ENCODE peak calls at places on chromosomes 5 and 9, in four cellular contexts. W is GM12865, L is heart right ventricle, R is choroid plexus epithelial cell. F is an unnamed sample.

GRCh38 chr5:169071-169727 is 22.1 kb upstream of the LRRC14B start:
- DNase-seq in W (no peak), L (peak), R (peak), F (peak)

GRCh38 chr9:3526903-3527652 is 1.3 kb upstream of the RFX3 start:
- DNase-seq in W (peak), L (no peak), R (no peak), F (no peak)

GRCh38 chr5:60632153-60632552 is 67.8 kb downstream of the DEPDC1B start:
- DNase-seq in W (no peak), L (no peak), R (no peak), F (no peak)

GRCh38 chr9:94785211-94786169 is 59.0 kb downstream of the AOPEP start:
- DNase-seq in W (no peak), L (no peak), R (no peak), F (no peak)

GRCh38 chr5:122702524-122702875 is 72.4 kb upstream of the SNX2 start:
- DNase-seq in W (peak), L (no peak), R (no peak), F (no peak)

GRCh38 chr9:37035472-37036236 is 1.6 kb upstream of the PAX5 start:
- DNase-seq in W (peak), L (no peak), R (no peak), F (peak)

GRCh38 chr5:151223447-151224264 is at the start of gene CCDC69:
- DNase-seq in W (peak), L (peak), R (peak), F (peak)

GRCh38 chr5:149719666-149720065 is 10.4 kb upstream of the PPARGC1B start:
- DNase-seq in W (no peak), L (no peak), R (no peak), F (peak)

GRCh38 chr9:134475051-134475790 is 149.0 kb downstream of the RXRA start:
- DNase-seq in W (no peak), L (peak), R (peak), F (peak)

GRCh38 chr5:1246711-1247431 is 21.7 kb downstream of the SLC6A18 start:
- DNase-seq in W (peak), L (peak), R (peak), F (no peak)

GRCh38 chr5:1536298-1537165 is 12.8 kb upstream of the LPCAT1 start:
- DNase-seq in W (peak), L (no peak), R (peak), F (no peak)

GRCh38 chr5:57539281-57539701 is 56.7 kb upstream of the ACTBL2 start:
- DNase-seq in W (no peak), L (no peak), R (peak), F (peak)

GRCh38 chr9:4883326-4883873 is 90.7 kb downstream of the RCL1 start:
- DNase-seq in W (no peak), L (no peak), R (no peak), F (no peak)

DNA sequence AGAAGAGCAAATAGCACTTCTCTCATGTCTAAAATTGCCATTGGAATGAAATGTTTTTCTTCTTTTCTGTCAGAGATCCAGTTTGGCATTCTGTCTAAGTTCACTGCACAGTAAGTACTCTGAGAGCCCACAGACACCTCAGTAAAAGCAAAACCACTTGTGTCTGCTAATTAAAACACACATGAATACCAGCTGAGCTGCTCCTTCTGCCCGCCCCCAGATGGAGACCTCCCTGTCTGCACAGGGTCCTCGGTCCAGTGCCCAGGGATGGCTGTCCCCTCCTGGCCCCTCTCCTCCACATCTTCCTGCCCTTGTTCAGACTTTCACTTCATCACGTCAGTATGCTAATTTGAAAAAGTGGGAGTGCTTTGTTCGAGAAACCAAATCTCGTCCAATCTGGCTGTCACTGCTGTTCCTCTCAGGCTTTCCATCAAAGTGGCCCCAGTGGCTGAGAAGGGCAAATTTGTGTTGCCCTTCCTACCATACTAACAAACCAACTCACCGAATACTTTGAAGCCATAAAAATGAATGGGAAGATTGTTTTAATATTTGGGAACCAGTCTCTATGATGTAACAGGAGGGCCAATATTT is 43.5 kb downstream of the LIX1 start:
- DNase-seq in W (peak), L (no peak), R (peak), F (no peak)
- H3K4me3 ChIP-seq in W (peak), L (no peak), R (no peak), F (no peak)

GRCh38 chr5:96871022-96871388 is 5.3 kb upstream of the ERAP2 start:
- DNase-seq in W (no peak), L (no peak), R (no peak), F (no peak)

GRCh38 chr5:96873469-96873868 is 2.8 kb upstream of the ERAP2 start:
- DNase-seq in W (no peak), L (no peak), R (no peak), F (no peak)

GRCh38 chr5:96869372-96869641 is 7.0 kb upstream of the ERAP2 start:
- DNase-seq in W (no peak), L (no peak), R (no peak), F (no peak)

GRCh38 chr5:96870094-96871021 is 5.9 kb upstream of the ERAP2 start:
- DNase-seq in W (peak), L (no peak), R (peak), F (peak)

DNA sequence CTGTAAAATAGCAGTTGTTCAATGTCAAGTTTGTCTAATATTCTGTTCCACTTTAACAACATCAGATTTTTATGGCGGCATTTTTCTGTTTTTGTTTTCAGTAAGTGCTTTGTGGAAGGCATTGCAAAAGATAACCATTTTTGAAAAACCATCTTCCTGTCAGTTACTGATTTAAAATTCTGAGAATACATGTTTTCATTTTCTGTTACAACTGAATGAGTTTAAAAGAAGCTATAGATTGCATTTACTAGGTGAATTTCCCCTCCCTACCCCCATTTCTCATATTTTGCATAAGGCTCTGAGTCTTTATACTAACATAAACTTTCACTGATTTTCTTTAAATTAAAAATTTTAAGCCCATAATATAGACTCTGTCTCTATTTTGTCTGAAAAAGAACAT is 4.6 kb upstream of the ERAP2 start:
- DNase-seq in W (peak), L (no peak), R (no peak), F (no peak)
- H3K4me3 ChIP-seq in W (peak), L (no peak), R (no peak), F (no peak)

DNA sequence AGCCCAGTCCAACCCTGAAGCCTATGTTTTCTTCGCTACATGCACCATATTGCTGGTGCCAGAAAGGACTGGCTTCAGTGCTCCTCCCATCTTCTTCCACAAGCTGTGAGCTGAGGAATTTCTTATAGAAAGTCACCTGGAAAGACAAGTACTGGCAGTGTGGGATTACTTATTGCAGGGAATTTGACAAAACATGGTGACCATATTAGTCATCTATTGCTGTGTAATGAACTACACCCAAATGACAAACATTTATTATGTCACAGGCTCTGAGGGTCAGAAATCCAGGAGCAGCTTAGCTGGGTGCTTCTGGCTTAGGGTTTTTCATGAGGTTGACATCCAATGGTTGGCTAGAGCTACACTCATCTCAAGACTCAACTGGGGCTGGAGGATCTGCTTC is 75.5 kb downstream of the ENTREP1 start:
- DNase-seq in W (no peak), L (no peak), R (no peak), F (no peak)
- H3K4me3 ChIP-seq in W (no peak), L (no peak), R (no peak), F (no peak)

DNA sequence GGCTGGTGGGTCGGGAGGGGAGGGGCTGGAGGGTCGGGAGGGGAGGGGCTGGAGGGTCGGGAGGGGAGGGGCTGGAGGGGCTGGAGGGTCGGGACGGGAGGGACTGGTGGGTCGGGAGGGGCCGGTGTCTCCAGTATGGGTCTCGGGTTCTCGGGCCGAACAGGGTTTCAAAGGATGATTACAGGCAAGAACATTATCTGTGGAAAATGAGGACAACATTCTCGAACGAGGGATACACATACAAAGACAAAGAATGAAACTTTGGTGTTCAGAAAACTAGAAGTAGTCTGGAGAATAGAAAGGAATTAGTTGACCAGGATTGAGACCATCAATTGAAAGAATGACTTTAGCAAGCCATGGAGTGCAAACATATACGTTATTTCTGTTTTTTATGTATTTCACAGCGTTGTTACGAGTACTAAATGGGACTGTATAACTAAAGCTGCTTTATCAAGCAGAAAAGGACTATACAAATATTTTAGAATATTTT is 360 bp upstream of the ZCCHC10 start:
- DNase-seq in W (no peak), L (no peak), R (no peak), F (no peak)
- H3K4me3 ChIP-seq in W (peak), L (no peak), R (peak), F (peak)

GRCh38 chr5:173474881-173475287 is 141.6 kb downstream of the BOD1 start:
- DNase-seq in W (no peak), L (no peak), R (peak), F (peak)

GRCh38 chr5:173468821-173469251 is 140.6 kb upstream of the STC2 start:
- DNase-seq in W (no peak), L (no peak), R (peak), F (peak)

GRCh38 chr5:173472784-173473278 is 143.6 kb downstream of the BOD1 start:
- DNase-seq in W (no peak), L (no peak), R (peak), F (peak)

GRCh38 chr5:173473293-173473692 is 143.2 kb downstream of the BOD1 start:
- DNase-seq in W (no peak), L (no peak), R (peak), F (no peak)

GRCh38 chr5:173472164-173472563 is 143.9 kb upstream of the STC2 start:
- DNase-seq in W (no peak), L (peak), R (peak), F (peak)
- H3K4me3 ChIP-seq in W (no peak), L (no peak), R (no peak), F (no peak)

GRCh38 chr5:9545301-9545958 is 445 bp downstream of the SEMA5A start:
- DNase-seq in W (no peak), L (no peak), R (no peak), F (no peak)

GRCh38 chr5:9544056-9544455 is 1.8 kb downstream of the SEMA5A start:
- DNase-seq in W (no peak), L (no peak), R (no peak), F (no peak)

GRCh38 chr5:9544502-9545300 is 1.2 kb downstream of the SEMA5A start:
- DNase-seq in W (peak), L (peak), R (peak), F (peak)

GRCh38 chr5:9546973-9547947 is 1.4 kb upstream of the SEMA5A start:
- DNase-seq in W (no peak), L (peak), R (peak), F (peak)

GRCh38 chr5:9545959-9546851 is at the start of gene SEMA5A:
- DNase-seq in W (peak), L (peak), R (peak), F (peak)
- H3K4me3 ChIP-seq in W (peak), L (peak), R (peak), F (peak)

GRCh38 chr5:139650689-139651501 is 2.7 kb downstream of the CXXC5 start:
- DNase-seq in W (peak), L (peak), R (peak), F (no peak)
- H3K4me3 ChIP-seq in W (peak), L (peak), R (peak), F (peak)

GRCh38 chr9:131627846-131628820 is 82.8 kb downstream of the PRRT1B start:
- DNase-seq in W (peak), L (no peak), R (peak), F (peak)
- H3K4me3 ChIP-seq in W (peak), L (no peak), R (no peak), F (peak)

GRCh38 chr9:81002242-81002641 is 687.1 kb downstream of the TLE1 start:
- DNase-seq in W (peak), L (no peak), R (peak), F (peak)
- H3K4me3 ChIP-seq in W (no peak), L (no peak), R (no peak), F (no peak)